ENCODE peak calls at places on chromosomes 12 and 14, in five cellular contexts. Z, P, K, Y and D are unnamed samples.

GRCh38 chr12:68638171-68638570 is 27.5 kb downstream of the RAP1B start:
- DNase-seq in Z (no peak), P (no peak), K (no peak), Y (no peak), D (no peak)

GRCh38 chr12:109309441-109310246 is 560 bp upstream of the FOXN4 start:
- DNase-seq in Z (peak; percentile 65), P (no peak), K (no peak), Y (peak; percentile 81), D (no peak)

GRCh38 chr14:56659964-56660551 is 80.5 kb downstream of the TMEM260 start:
- DNase-seq in Z (peak; percentile 73), P (peak; percentile 38), K (peak; percentile 61), Y (peak; percentile 60), D (peak; percentile 27)

GRCh38 chr12:96401061-96401871 is 1.0 kb upstream of the CDK17 start:
- DNase-seq in Z (peak; percentile 53), P (peak; percentile 67), K (peak; percentile 89), Y (peak; percentile 52), D (peak; percentile 69)

GRCh38 chr14:94145902-94146527 is 16.6 kb upstream of the IFI27L2 start:
- DNase-seq in Z (no peak), P (no peak), K (no peak), Y (no peak), D (peak; percentile 21)

GRCh38 chr12:106919910-106920544 is 35.7 kb upstream of the TMEM263 start:
- DNase-seq in Z (peak; percentile 73), P (peak; percentile 61), K (peak; percentile 60), Y (peak; percentile 54), D (no peak)

GRCh38 chr12:53816360-53817020 is 64.7 kb upstream of the CISTR start:
- DNase-seq in Z (no peak), P (no peak), K (no peak), Y (no peak), D (peak; percentile 46)

GRCh38 chr12:77299910-77300772 is 234.8 kb upstream of the E2F7 start:
- DNase-seq in Z (no peak), P (no peak), K (peak; percentile 45), Y (no peak), D (peak; percentile 79)

GRCh38 chr12:69475237-69475984 is 5.2 kb downstream of the FRS2 start:
- DNase-seq in Z (peak; percentile 24), P (no peak), K (peak; percentile 80), Y (peak; percentile 8), D (no peak)

GRCh38 chr12:70366581-70367267 is 634 bp downstream of the KCNMB4 start:
- DNase-seq in Z (peak; percentile 68), P (peak; percentile 33), K (peak; percentile 36), Y (peak; percentile 60), D (peak; percentile 61)

GRCh38 chr14:93824518-93825234 is 36.4 kb upstream of the PRIMA1 start:
- DNase-seq in Z (peak; percentile 15), P (no peak), K (no peak), Y (peak; percentile 84), D (no peak)

GRCh38 chr12:58420496-58420895 is 479.1 kb downstream of the ATP23 start:
- DNase-seq in Z (no peak), P (no peak), K (peak; percentile 32), Y (no peak), D (peak; percentile 92)

GRCh38 chr12:75334384-75335030 is at the start of gene GLIPR1L1:
- DNase-seq in Z (peak; percentile 97), P (peak; percentile 79), K (peak; percentile 88), Y (peak; percentile 81), D (peak; percentile 75)

GRCh38 chr14:22472935-22473854 is 115.8 kb downstream of the DAD1 start:
- DNase-seq in Z (peak; percentile 82), P (peak; percentile 55), K (peak; percentile 72), Y (peak; percentile 30), D (peak; percentile 39)

GRCh38 chr12:53944907-53945847 is 6.5 kb downstream of the HOXC13 start:
- DNase-seq in Z (peak; percentile 66), P (peak; percentile 58), K (no peak), Y (no peak), D (no peak)

GRCh38 chr12:93122089-93122488 is 193.0 kb upstream of the EEA1 start:
- DNase-seq in Z (no peak), P (no peak), K (no peak), Y (no peak), D (peak; percentile 95)
- H3K4me2 ChIP-seq in Z (no peak overlapping the region), P (no peak overlapping the region), K (no peak overlapping the region), Y (no peak overlapping the region), D (peak overlapping the region; percentile 72)

DNA sequence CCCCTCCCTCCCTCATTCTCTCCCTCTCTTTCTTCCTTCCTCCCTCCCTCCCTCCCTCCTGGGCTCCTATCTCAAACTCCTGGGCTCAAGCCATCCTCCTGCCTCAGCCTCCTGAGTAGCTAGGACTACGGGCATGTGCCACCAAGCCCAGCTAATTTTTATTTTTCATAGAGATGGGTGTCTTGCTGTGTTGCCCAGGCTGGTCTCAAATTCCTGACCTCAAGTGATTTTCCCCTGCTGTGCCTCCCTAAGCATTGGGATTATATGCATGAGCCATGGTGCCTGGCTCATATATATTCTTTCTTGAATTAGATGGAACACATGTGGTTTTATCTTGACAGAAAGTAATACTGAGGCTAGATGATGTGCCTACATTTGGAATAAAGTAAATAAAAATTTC is 14.2 kb downstream of the PAPOLA start:
- DNase-seq in Z (no peak), P (no peak), K (no peak), Y (no peak), D (no peak)
- H3K4me2 ChIP-seq in Z (no peak overlapping the region), P (no peak overlapping the region), K (no peak overlapping the region), Y (no peak overlapping the region), D (no peak overlapping the region)

GRCh38 chr12:81083018-81083417 is 5.1 kb downstream of the ACSS3 start:
- DNase-seq in Z (peak; percentile 51), P (no peak), K (no peak), Y (no peak), D (no peak)

GRCh38 chr12:81079280-81080076 is 1.6 kb downstream of the ACSS3 start:
- DNase-seq in Z (no peak), P (no peak), K (no peak), Y (no peak), D (no peak)

GRCh38 chr12:81083906-81084513 is 6.1 kb downstream of the ACSS3 start:
- DNase-seq in Z (no peak), P (no peak), K (no peak), Y (no peak), D (no peak)

GRCh38 chr12:81080431-81080983 is 2.6 kb downstream of the ACSS3 start:
- DNase-seq in Z (no peak), P (no peak), K (no peak), Y (no peak), D (no peak)

GRCh38 chr12:81081726-81082125 is 3.8 kb downstream of the ACSS3 start:
- DNase-seq in Z (no peak), P (no peak), K (no peak), Y (no peak), D (no peak)
- H3K4me2 ChIP-seq in Z (no peak overlapping the region), P (no peak overlapping the region), K (no peak overlapping the region), Y (no peak overlapping the region), D (no peak overlapping the region)

DNA sequence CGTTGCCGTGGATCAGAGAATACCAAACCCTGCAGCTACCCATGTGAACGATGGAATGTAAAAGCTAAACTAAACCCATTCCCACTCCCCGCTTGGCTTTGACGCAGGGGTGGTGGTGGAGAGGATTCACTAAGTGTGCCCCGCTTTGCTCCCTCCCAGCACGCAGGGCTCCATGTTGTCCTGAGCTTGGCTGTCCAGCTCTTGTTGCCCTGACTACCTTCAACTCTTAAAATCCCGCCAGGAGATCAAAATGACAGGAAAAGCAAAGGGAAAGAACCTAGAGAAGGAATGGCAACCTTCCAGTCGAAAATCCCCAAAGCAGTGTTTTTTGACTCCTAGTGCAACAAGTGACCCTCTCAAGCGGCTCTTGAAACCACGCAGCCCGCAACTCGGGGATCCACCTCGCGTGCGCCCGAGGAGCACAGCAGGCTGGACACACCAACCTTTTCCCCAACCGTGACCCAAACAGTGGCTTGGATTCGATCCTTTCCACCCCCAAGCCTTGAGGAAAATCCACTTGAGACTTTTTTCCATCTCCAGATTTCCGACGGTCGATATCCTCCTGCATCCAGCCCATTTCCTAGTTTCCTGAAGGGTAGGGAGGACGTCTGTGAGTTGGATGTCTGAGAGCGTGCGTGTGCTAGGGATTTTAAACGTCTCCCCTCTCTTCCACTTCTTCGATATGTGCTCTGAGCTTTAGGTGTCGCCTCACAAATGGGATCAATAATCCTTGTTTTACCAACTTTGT is 1.4 kb downstream of the SYT10 start:
- DNase-seq in Z (peak; percentile 38), P (peak; percentile 40), K (no peak), Y (no peak), D (no peak)
- H3K4me2 ChIP-seq in Z (peak overlapping the region; percentile 92), P (peak overlapping the region; percentile 88), K (no peak overlapping the region), Y (no peak overlapping the region), D (no peak overlapping the region)